ENCODE peak calls at places on chromosome 4, in ten cellular contexts. B, V, I, K, T, G, D, J, U and R are unnamed samples.

GRCh38 chr4:141347738-141348524 is 127.2 kb downstream of the ZNF330 start:
- DNase-seq in U (peak; percentile 16), J (no peak), I (peak; percentile 51), K (no peak), V (no peak), B (no peak), D (no peak), T (no peak), G (no peak), R (no peak)

GRCh38 chr4:2598661-2599654 is 62.5 kb downstream of the FAM193A start:
- DNase-seq in K (peak; percentile 11), I (no peak), V (peak; percentile 64), B (no peak), J (no peak), D (no peak), T (no peak), U (no peak), G (peak; percentile 66), R (no peak)

GRCh38 chr4:5238106-5238505 is 186.8 kb downstream of the STK32B start:
- DNase-seq in G (no peak), U (no peak), K (no peak), B (no peak), D (no peak), V (no peak), I (no peak), J (no peak), T (no peak), R (no peak)

GRCh38 chr4:187615972-187616371 is 379.6 kb upstream of the ZFP42 start:
- DNase-seq in U (no peak), V (no peak), I (no peak), D (no peak), K (no peak), B (no peak), J (no peak), T (no peak), G (no peak), R (no peak)

GRCh38 chr4:40182041-40182440 is 14.8 kb upstream of the RHOH start:
- DNase-seq in G (no peak), I (no peak), T (no peak), J (no peak), K (no peak), U (no peak), D (no peak), B (no peak), V (no peak), R (no peak)

GRCh38 chr4:138910201-138910913 is 105.2 kb upstream of the NOCT start:
- DNase-seq in J (peak; percentile 37), K (no peak), T (no peak), B (no peak), G (no peak), D (peak; percentile 64), I (peak; percentile 79), V (no peak), U (peak; percentile 47), R (no peak)

GRCh38 chr4:80385397-80386280 is 50.1 kb downstream of the CFAP299 start:
- DNase-seq in V (peak; percentile 56), J (no peak), U (no peak), T (no peak), B (no peak), K (no peak), D (no peak), I (no peak), G (no peak), R (peak; percentile 68)

GRCh38 chr4:165864228-165864627 is 8.8 kb upstream of the TLL1 start:
- DNase-seq in J (no peak), V (no peak), G (no peak), B (no peak), D (no peak), I (no peak), K (no peak), U (no peak), T (no peak), R (no peak)

DNA sequence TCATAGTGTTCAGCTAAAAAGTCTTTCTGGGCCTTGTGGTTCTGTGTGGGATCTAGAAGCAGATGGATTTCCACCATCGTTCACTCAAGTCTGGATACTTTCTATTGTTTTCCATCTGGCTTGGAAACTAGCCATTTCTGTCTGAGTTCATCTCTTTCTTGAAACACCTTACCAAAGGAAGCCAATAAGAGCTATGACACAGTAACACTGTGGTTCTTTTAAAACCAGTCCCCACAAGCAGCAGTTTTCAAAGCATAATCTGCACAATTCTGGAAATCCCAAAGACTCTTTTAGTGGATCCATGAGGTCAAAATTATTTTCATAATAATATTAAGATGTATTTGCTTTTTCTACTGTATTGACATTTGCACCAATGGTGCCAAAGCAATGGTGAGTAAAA is 234.2 kb upstream of the TET2 start:
- DNase-seq in D (no peak), G (no peak), I (no peak), B (no peak), K (no peak), V (no peak), J (no peak), U (peak; percentile 12), T (no peak), R (no peak)
- H3K27me3 ChIP-seq in D (no peaks in the 10 kb centered on the region), G (no peaks in the 10 kb centered on the region), I (no peaks in the 10 kb centered on the region), B (no peaks in the 10 kb centered on the region), K (no peaks in the 10 kb centered on the region), V (no peaks in the 10 kb centered on the region), J (no peaks in the 10 kb centered on the region), U (no peaks in the 10 kb centered on the region), T (no peaks in the 10 kb centered on the region), R (no peaks in the 10 kb centered on the region)

DNA sequence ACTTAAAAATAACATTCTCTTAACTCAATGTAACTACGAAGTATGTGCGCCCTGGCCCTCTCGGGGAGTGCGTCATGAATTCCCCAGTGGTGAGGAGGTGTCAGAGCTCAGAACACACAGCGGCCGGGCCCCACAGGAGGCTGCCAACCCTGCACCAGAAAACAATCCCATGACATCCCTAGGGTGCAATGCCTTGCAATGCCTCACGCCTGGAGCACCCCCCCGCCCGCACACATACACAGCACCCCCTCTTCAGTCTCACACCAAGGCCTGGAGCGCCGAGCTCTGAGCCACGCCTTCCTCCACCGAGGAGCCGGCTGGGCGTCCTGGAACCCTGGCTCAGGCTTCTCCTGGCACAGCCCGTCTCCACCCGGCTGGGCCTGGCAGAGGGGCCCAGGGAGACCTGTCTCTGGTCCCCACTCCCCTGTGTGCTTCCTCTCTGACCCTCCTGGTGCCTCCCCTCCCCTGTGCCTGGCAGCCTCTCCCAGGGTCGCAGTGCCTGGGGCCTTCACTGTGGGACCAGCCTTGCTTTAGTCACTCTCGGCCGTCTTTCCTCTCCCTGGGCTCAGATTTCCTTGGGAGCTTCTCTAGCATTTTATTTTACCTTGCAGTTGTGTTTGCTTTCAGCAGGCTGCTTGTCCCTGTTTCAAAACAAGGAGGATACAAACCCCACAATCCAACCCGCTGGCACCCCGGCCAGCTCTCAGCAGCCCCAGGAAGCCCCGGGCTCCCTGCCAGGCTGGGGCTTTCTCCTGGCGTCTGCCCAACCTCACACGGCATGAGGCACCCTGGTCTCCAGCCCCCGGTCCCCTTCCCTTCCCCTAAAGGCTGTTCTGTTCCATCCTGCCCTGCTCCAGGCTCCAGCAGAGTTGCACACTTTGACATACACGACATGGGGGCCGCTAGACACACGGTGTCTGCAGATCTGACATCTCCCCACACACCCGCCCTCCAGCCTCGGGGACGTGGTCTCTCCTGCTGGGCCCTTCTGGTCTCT is 108.0 kb upstream of the ADRA2C start:
- DNase-seq in U (no peak), B (no peak), K (no peak), I (no peak), V (no peak), D (peak; percentile 6), T (no peak), J (no peak), G (no peak), R (no peak)
- H3K27me3 ChIP-seq in U (no peaks in the 10 kb centered on the region), B (no peaks in the 10 kb centered on the region), K (no peaks in the 10 kb centered on the region), I (no peaks in the 10 kb centered on the region), V (peaks cover 37% of the 10 kb centered on the region), D (peaks cover 21% of the 10 kb centered on the region), T (peaks cover 8% of the 10 kb centered on the region), J (peaks cover 3% of the 10 kb centered on the region), G (peaks cover 3% of the 10 kb centered on the region), R (no peaks in the 10 kb centered on the region)

GRCh38 chr4:67721317-67721769 is 20.4 kb upstream of the UBA6 start:
- DNase-seq in K (no peak), J (no peak), B (no peak), V (no peak), D (no peak), U (no peak), I (no peak), G (no peak), T (no peak), R (no peak)

GRCh38 chr4:67725132-67725531 is 24.2 kb upstream of the UBA6 start:
- DNase-seq in B (no peak), I (peak; percentile 96), J (no peak), T (no peak), K (no peak), U (peak; percentile 93), D (peak; percentile 82), V (no peak), G (no peak), R (no peak)

GRCh38 chr4:67719953-67720617 is 19.1 kb upstream of the UBA6 start:
- DNase-seq in J (no peak), V (no peak), U (no peak), B (no peak), D (no peak), G (no peak), I (no peak), T (no peak), K (no peak), R (no peak)

GRCh38 chr4:67723949-67724348 is 23.0 kb upstream of the UBA6 start:
- DNase-seq in K (no peak), D (peak; percentile 32), B (no peak), T (no peak), J (no peak), U (no peak), G (no peak), I (no peak), V (no peak), R (no peak)

GRCh38 chr4:67721770-67722597 is 21.0 kb upstream of the UBA6 start:
- DNase-seq in G (no peak), D (peak; percentile 97), I (peak; percentile 96), B (no peak), U (peak; percentile 95), V (no peak), T (no peak), J (no peak), K (no peak), R (no peak)
- H3K27me3 ChIP-seq in G (no peaks in the 10 kb centered on the region), D (no peaks in the 10 kb centered on the region), I (no peaks in the 10 kb centered on the region), B (no peaks in the 10 kb centered on the region), U (no peaks in the 10 kb centered on the region), V (no peaks in the 10 kb centered on the region), T (no peaks in the 10 kb centered on the region), J (no peaks in the 10 kb centered on the region), K (no peaks in the 10 kb centered on the region), R (no peaks in the 10 kb centered on the region)

GRCh38 chr4:8897768-8898167 is 26.1 kb upstream of the HMX1 start:
- DNase-seq in U (peak; percentile 37), V (no peak), J (no peak), G (no peak), I (peak; percentile 60), T (no peak), B (peak; percentile 29), K (no peak), D (peak; percentile 56), R (no peak)

GRCh38 chr4:8894424-8894816 is 22.8 kb upstream of the HMX1 start:
- DNase-seq in V (no peak), D (no peak), I (no peak), U (no peak), T (no peak), K (no peak), J (no peak), G (no peak), B (no peak), R (peak; percentile 43)

GRCh38 chr4:8896071-8896470 is 24.4 kb upstream of the HMX1 start:
- DNase-seq in G (no peak), D (no peak), I (no peak), B (no peak), T (no peak), U (no peak), V (no peak), K (no peak), J (no peak), R (no peak)

GRCh38 chr4:8895295-8895694 is 23.7 kb upstream of the HMX1 start:
- DNase-seq in J (no peak), D (no peak), G (no peak), B (no peak), I (no peak), V (no peak), K (no peak), U (no peak), T (no peak), R (no peak)

GRCh38 chr4:8896506-8896905 is 24.9 kb upstream of the HMX1 start:
- DNase-seq in V (no peak), T (no peak), J (no peak), U (no peak), B (no peak), D (no peak), I (no peak), G (no peak), K (no peak), R (no peak)
- H3K27me3 ChIP-seq in V (peaks cover 58% of the 10 kb centered on the region), T (peaks cover 27% of the 10 kb centered on the region), J (peaks cover 21% of the 10 kb centered on the region), U (peaks cover 16% of the 10 kb centered on the region), B (peaks cover 7% of the 10 kb centered on the region), D (peaks cover 32% of the 10 kb centered on the region), I (peaks cover 27% of the 10 kb centered on the region), G (no peaks in the 10 kb centered on the region), K (peaks cover 4% of the 10 kb centered on the region), R (no peaks in the 10 kb centered on the region)